ENCODE peak calls at places on chromosomes 1 and 21, in four cellular contexts. W, G, O and V are unnamed samples. For H3K4me1, the result is how much of the 10 kb centered on the place peaks cover.

GRCh38 chr1:16232316-16232710 is 4.7 kb downstream of the CPLANE2 start:
- DNase-seq in W (no peak), G (no peak), O (no peak), V (no peak)

GRCh38 chr1:205515781-205516253 is 11.3 kb downstream of the CDK18 start:
- DNase-seq in W (no peak), G (no peak), O (no peak), V (no peak)

GRCh38 chr1:184827600-184828368 is 73.1 kb upstream of the EDEM3 start:
- DNase-seq in W (no peak), G (peak), O (peak), V (no peak)

GRCh38 chr1:204885288-204885711 is 14.6 kb downstream of the NFASC start:
- DNase-seq in W (no peak), G (no peak), O (no peak), V (no peak)

GRCh38 chr1:46749403-46749802 is 30.5 kb upstream of the EFCAB14 start:
- DNase-seq in W (no peak), G (no peak), O (no peak), V (no peak)

GRCh38 chr1:39044762-39045161 is 18.6 kb downstream of the NDUFS5 start:
- DNase-seq in W (no peak), G (no peak), O (no peak), V (no peak)

GRCh38 chr1:64525116-64525686 is 55.3 kb downstream of the CACHD1 start:
- DNase-seq in W (no peak), G (no peak), O (no peak), V (no peak)

GRCh38 chr1:43270421-43271095 is 775 bp downstream of the TMEM125 start:
- DNase-seq in W (no peak), G (no peak), O (peak), V (peak)

GRCh38 chr1:32947669-32948068 is 16.9 kb downstream of the RNF19B start:
- DNase-seq in W (no peak), G (no peak), O (no peak), V (no peak)
- H3K4me1 ChIP-seq in W (under half), G (under half), O (under half), V (under half)

GRCh38 chr1:153532769-153533599 is 2.8 kb downstream of the S100A6 start:
- DNase-seq in W (peak), G (peak), O (peak), V (peak)

GRCh38 chr1:153534226-153534932 is 1.4 kb downstream of the S100A6 start:
- DNase-seq in W (no peak), G (peak), O (no peak), V (peak)

GRCh38 chr1:153534933-153535663 is 693 bp downstream of the S100A6 start:
- DNase-seq in W (peak), G (peak), O (peak), V (no peak)

GRCh38 chr1:153532161-153532560 is 3.6 kb downstream of the S100A6 start:
- DNase-seq in W (peak), G (no peak), O (no peak), V (no peak)

GRCh38 chr1:153533689-153534201 is 2.0 kb downstream of the S100A6 start:
- DNase-seq in W (no peak), G (peak), O (no peak), V (no peak)
- H3K4me3 ChIP-seq in W (peak), G (peak), O (no peak), V (peak)

GRCh38 chr1:192008281-192008825 is 149.9 kb upstream of the RGS18 start:
- DNase-seq in W (no peak), G (no peak), O (no peak), V (no peak)

GRCh38 chr1:192005976-192006375 is 152.3 kb upstream of the RGS18 start:
- DNase-seq in W (no peak), G (no peak), O (no peak), V (no peak)

GRCh38 chr1:192010406-192010805 is 147.9 kb upstream of the RGS18 start:
- DNase-seq in W (no peak), G (peak), O (no peak), V (no peak)

DNA sequence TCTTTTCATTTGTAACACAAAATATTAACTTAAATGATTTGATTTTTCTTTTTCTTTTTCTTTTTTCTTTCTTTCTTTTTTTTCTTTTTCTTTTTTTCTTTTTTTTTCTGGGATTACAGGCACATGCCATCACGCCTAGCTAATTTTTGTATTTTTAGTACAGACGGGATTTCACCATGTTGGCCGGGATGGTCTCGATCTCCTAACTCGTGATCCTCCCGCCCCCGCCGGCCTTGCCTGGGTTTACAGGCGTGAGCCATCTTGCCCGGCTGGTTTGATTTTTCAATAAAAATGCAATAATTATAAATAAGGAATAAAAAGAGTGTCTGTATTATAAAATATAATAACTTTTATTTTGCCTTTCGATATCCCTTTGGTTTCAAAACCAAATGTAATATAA is 146.7 kb upstream of the RGS18 start:
- DNase-seq in W (no peak), G (no peak), O (no peak), V (no peak)
- H3K4me1 ChIP-seq in W (under half), G (under half), O (under half), V (under half)

GRCh38 chr1:155499263-155499662 is 63.3 kb downstream of the ASH1L start:
- DNase-seq in W (no peak), G (peak), O (no peak), V (no peak)

GRCh38 chr1:155504207-155504606 is 58.4 kb downstream of the ASH1L start:
- DNase-seq in W (no peak), G (peak), O (no peak), V (no peak)

DNA sequence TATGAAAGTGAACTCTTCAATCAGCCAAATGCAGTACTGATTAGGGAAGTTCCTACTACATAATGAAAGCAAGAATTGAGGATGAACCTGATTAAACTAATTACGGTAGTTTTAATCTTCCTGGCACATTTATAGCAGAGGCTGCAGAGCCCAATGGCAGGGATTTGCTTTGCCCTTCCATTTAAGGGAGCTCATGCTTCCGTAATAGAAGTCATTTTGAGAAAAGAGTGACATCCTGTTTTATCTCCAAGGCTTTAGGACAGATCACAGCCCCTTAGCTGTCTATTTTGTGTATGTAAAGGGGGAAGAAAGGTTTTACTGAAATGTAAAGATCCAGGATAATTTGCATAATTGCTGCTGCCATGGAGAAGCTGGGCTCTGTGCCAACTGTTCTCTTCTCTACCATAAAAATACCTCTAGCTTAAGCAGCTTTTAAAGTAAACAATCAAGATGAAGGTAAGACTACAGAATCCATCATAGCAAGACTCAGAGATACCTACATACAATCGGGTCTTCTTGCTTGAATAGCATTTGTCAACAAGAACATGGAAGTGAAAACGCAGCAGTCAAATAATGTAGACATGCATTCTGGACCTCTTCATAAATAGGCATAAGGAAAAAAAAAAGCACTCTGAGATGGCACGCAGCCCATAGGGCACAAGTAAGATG is 62.5 kb downstream of the ASH1L start:
- DNase-seq in W (no peak), G (peak), O (no peak), V (no peak)
- H3K4me3 ChIP-seq in W (no peak), G (no peak), O (no peak), V (no peak)

DNA sequence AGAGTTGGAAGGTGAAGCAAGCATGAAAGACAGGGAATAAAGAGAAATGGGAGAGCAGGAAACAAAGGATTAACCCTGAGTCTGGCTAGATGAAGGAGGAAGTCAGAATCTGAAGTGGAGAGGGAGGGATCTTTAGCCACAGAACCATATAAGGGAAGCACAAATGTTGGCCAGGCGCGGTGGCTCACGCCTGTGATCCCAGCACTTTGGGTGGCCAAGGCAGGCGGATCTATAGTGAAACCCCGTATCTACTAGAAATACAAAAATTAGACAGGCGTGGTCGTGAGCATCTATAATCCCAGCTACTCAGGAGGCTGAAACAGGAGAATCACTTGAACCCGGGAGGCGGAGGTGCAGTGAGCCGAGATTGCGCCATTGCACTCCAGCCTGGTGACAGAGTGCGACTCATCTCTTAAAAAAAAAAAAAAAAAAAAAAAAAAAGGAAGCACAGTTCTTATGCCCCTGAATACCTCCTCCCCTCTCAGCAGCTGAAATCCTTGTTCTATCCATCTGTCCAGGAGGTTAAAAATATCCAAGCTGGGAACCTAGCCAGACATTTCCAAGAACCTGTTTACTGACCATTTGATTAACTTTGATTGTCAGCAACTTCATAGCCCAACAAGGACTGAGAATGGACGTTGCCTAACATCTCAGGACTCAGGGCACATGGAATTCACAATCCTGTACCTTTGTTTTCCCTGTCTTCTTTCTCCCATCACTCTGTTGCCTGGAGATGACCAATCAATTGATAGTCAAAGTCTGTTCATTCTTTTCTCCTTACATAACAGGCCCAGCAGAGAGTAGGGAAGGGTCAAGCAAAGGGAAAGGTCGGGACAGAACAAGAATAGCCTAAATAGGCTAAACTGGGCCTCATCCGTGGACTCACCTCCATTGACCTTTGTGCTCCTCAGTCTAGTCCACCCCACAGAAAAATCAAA is 10.6 kb downstream of the TXNIP start:
- DNase-seq in W (no peak), G (peak), O (peak), V (no peak)
- H3K4me1 ChIP-seq in W (half or more), G (under half), O (half or more), V (under half)

GRCh38 chr21:14545906-14546480 is at the start of gene SAMSN1:
- DNase-seq in W (peak), G (no peak), O (peak), V (no peak)

GRCh38 chr21:14547834-14548513 is 1.9 kb upstream of the SAMSN1 start:
- DNase-seq in W (no peak), G (no peak), O (no peak), V (no peak)

GRCh38 chr21:14551741-14552140 is 5.6 kb upstream of the SAMSN1 start:
- DNase-seq in W (no peak), G (no peak), O (no peak), V (no peak)

GRCh38 chr21:14550200-14550599 is 4.1 kb upstream of the SAMSN1 start:
- DNase-seq in W (no peak), G (no peak), O (no peak), V (no peak)

GRCh38 chr21:14548751-14549150 is 2.6 kb upstream of the SAMSN1 start:
- DNase-seq in W (no peak), G (no peak), O (no peak), V (no peak)
- H3K4me3 ChIP-seq in W (no peak), G (no peak), O (no peak), V (no peak)

DNA sequence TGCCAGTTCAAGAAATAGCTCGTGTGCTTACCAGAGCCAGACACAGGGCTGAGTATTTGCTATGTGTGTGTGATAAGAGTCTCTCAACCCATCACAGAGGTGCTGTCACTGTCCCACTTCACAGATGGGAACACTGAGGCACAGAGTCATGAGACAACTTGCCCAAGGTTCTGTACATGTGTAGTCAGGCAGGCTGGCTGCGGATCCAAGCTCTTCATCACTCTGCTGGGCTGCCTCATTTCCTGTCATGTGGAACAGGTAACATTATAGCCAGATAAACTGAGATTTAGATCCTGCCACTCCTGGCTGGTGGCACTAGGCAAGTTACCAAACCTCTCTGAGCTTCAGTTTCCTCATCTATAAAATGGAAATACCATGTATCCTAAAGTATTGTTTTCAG is 77.8 kb downstream of the ITPKB start:
- DNase-seq in W (no peak), G (no peak), O (no peak), V (no peak)
- H3K4me1 ChIP-seq in W (under half), G (under half), O (half or more), V (half or more)

GRCh38 chr1:25767437-25767770 is 32.6 kb upstream of the SELENON start:
- DNase-seq in W (no peak), G (no peak), O (no peak), V (no peak)
- H3K4me3 ChIP-seq in W (no peak), G (no peak), O (no peak), V (no peak)

DNA sequence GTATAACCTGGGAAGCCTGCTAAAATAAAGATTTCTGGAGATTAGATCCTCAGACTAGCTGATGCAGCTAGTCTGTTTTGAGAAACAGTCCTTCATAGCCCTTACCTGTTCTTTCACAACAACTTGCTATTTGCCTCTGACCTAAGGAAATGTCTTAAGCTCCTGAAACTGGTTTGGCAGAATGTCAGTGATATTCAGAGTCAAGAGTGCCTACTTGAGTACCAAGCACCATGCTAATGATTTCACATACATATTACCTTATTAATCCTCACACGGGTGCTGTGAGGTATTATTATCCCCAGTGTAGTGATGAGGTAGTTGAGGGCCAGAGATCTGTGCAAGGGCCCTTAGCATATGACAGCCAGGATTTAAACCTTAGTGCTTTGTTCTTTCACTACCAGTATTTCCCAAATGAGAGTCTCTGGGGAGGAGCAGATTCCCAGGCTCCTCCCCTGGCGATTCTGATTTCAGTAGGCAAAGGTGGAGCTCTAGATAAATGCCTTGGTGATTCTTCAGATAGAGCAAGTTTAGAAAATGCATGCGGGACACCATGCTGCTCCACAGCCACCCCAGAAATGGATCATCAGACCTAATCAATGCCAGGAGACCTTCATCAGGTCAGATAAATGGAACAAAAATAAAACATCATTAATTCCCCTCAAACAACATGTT is 47.4 kb upstream of the WNT2B start:
- DNase-seq in W (no peak), G (no peak), O (peak), V (no peak)
- H3K4me1 ChIP-seq in W (under half), G (under half), O (under half), V (half or more)

GRCh38 chr1:25818569-25818968 is 1.2 kb upstream of the MTFR1L start:
- DNase-seq in W (no peak), G (no peak), O (no peak), V (no peak)
- H3K4me3 ChIP-seq in W (no peak), G (peak), O (no peak), V (peak)